ENCODE peak calls at places on chromosomes 3 and 15, in nine cellular contexts. G is right cardiac atrium; Y is CD8-positive, alpha-beta memory T cell; C is aorta; E is pancreas; L is hepatocyte; X is naive thymus-derived CD4-positive, alpha-beta T cell; R is heart left ventricle; O is Karpas-422. S is an unnamed sample.

GRCh38 chr15:32919749-32920414 is 202.1 kb downstream of the GREM1 start:
- DNase-seq in G (no peak), Y (no peak), C (no peak), E (no peak), L (no peak), X (no peak), R (no peak), O (no peak), S (no peak)

GRCh38 chr3:133868166-133868565 is 27.5 kb downstream of the RAB6B start:
- DNase-seq in G (no peak), Y (no peak), C (peak; percentile 16), E (peak; percentile 43), L (no peak), X (no peak), R (no peak), O (no peak), S (no peak)

GRCh38 chr15:33963831-33964664 is 4.2 kb upstream of the CHRM5 start:
- DNase-seq in G (no peak), Y (no peak), C (no peak), E (no peak), L (peak; percentile 35), X (no peak), R (no peak), O (peak; percentile 73), S (no peak)

GRCh38 chr3:119322523-119323400 is 28.6 kb downstream of the ARHGAP31 start:
- DNase-seq in G (peak; percentile 96), Y (peak; percentile 81), C (peak; percentile 96), E (peak; percentile 84), L (peak; percentile 92), X (peak; percentile 81), R (peak; percentile 94), O (peak; percentile 91), S (peak; percentile 90)

GRCh38 chr3:77041156-77041696 is 1.3 kb downstream of the ROBO2 start:
- DNase-seq in G (no peak), Y (no peak), C (no peak), E (no peak), L (peak; percentile 8), X (no peak), R (no peak), O (no peak), S (no peak)

GRCh38 chr3:113828605-113829004 is 10.0 kb upstream of the GRAMD1C start:
- DNase-seq in G (no peak), Y (no peak), C (no peak), E (no peak), L (no peak), X (no peak), R (no peak), O (no peak), S (no peak)

GRCh38 chr3:15979490-15979889 is 181.7 kb upstream of the ANKRD28 start:
- DNase-seq in G (no peak), Y (no peak), C (no peak), E (no peak), L (no peak), X (no peak), R (no peak), O (no peak), S (no peak)

GRCh38 chr3:16670191-16670590 is 65.0 kb upstream of the DAZL start:
- DNase-seq in G (no peak), Y (no peak), C (no peak), E (no peak), L (no peak), X (no peak), R (no peak), O (no peak), S (no peak)

GRCh38 chr3:96259-96658 is 100.3 kb upstream of the CHL1 start:
- DNase-seq in G (no peak), Y (no peak), C (no peak), E (no peak), L (no peak), X (no peak), R (no peak), O (no peak), S (no peak)

GRCh38 chr15:48680841-48681240 is 35.3 kb upstream of the FBN1 start:
- DNase-seq in G (no peak), Y (no peak), C (no peak), E (no peak), L (no peak), X (no peak), R (no peak), O (no peak), S (no peak)

GRCh38 chr3:49813497-49814174 is at the start of gene UBA7:
- DNase-seq in G (peak; percentile 74), Y (peak; percentile 51), C (peak; percentile 72), E (no peak), L (peak; percentile 55), X (peak; percentile 54), R (peak; percentile 61), O (no peak), S (peak; percentile 65)

GRCh38 chr3:47342156-47342555 is 38.7 kb upstream of the PTPN23 start:
- DNase-seq in G (no peak), Y (no peak), C (no peak), E (no peak), L (no peak), X (no peak), R (no peak), O (no peak), S (no peak)

GRCh38 chr3:43998374-43998840 is 243.3 kb upstream of the TOPAZ1 start:
- DNase-seq in G (no peak), Y (no peak), C (no peak), E (no peak), L (peak; percentile 12), X (no peak), R (no peak), O (peak; percentile 68), S (no peak)

GRCh38 chr3:101803152-101803782 is 24.3 kb downstream of the NXPE3 start:
- DNase-seq in G (no peak), Y (peak; percentile 66), C (no peak), E (no peak), L (peak; percentile 90), X (peak; percentile 73), R (no peak), O (peak; percentile 90), S (no peak)

GRCh38 chr3:53495518-53496501 is 1.4 kb downstream of the CACNA1D start:
- DNase-seq in G (peak; percentile 60), Y (no peak), C (no peak), E (peak; percentile 34), L (peak; percentile 42), X (no peak), R (no peak), O (no peak), S (no peak)

GRCh38 chr3:122263058-122263457 is 62.0 kb upstream of the CSTA start:
- DNase-seq in G (no peak), Y (no peak), C (no peak), E (no peak), L (no peak), X (no peak), R (no peak), O (no peak), S (no peak)

GRCh38 chr15:59251001-59251845 is 44.6 kb downstream of the LDHAL6B start:
- DNase-seq in G (no peak), Y (no peak), C (no peak), E (no peak), L (no peak), X (no peak), R (no peak), O (peak; percentile 86), S (no peak)

DNA sequence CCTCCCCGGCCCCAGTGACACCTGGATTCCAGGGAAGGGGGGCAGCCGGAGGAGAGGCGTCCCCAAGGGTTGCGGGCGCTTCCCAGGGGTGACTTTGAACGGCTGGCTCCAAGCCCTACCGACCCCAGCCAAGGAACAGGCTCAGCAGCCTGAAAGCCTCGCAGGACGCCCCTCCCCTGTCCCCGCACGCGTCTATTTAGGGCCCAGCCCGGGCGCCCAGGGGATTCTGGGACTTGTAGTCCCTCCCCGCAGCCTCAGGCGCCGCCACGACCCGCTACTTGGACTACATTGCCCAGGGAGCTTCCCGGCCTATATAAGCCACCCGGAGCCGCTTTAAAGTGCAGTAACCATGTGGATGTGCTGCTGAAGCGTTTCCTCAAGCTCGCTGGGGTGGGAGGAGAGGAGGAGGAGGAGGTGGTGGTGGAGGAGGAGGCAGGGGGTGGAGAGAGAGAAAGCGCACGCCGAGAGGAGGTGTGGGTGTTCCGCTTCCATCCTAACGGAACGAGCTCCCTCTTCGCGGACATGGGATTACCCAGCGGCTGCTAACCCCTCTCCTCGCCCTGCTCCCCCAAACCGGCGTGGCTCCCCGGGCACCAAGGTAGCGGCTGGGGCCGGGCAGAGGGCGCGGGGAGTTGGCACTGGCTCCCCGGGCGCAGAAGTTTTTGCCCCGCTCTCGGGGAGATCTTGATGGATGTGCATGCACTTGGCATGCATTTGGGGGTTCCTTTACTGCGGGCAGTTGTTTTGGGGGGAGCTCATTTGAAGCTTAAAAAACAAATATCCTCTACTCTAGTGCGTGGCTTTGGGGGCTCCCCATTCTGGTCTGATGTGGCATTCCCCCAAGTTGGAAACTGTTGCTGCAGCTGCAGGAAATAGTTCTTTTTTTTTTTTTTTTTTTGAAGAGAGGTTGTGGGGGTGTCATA is at the start of gene ITPR1:
- DNase-seq in G (peak; percentile 99), Y (peak; percentile 97), C (peak; percentile 100), E (peak; percentile 98), L (peak; percentile 99), X (peak; percentile 99), R (peak; percentile 99), O (peak; percentile 99), S (peak; percentile 100)
- H3K27ac ChIP-seq in G (peak within 1 kb of the TSS; percentile 72), Y (peak within 1 kb of the TSS; percentile 79), C (peak within 1 kb of the TSS; percentile 73), E (peak within 1 kb of the TSS; percentile 67), L (peak within 1 kb of the TSS; percentile 86), X (peak within 1 kb of the TSS; percentile 89), R (peak within 1 kb of the TSS; percentile 79), O (no peak within 1 kb of the TSS), S (peak within 1 kb of the TSS; percentile 92)

DNA sequence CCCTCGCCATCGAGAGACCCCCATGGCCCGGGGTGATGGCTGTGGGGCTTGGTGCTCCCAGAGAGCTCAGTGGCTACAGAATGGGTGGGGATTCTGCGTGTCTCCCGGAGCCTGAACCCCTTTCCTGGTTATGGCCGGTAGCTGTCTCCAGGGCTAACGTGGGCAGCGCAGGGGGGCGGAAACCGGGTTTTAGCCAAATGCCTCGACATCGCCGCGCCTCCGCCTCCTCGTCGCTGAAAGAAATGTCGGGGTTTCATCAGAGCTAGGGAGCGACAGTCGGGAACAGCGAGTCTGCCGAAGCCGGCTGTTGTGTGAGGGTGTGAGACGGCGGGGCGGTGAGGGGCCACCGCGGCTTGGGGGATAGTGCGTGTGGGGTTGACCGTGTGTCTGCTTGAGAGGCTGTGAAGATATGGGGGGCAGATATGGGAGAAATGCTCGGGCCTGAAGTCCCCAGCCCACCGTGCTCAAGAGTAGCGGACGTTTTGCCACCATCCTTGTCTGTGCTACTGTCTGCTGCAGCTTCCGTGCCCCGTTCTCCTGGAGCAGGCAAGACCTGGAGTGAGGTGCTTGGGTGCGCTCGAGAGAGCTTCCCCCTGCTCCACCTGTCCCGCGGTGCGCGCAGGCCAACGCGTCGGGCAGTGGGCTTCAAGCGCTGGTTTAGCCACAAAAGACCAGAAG is 836 bp upstream of the ISLR2 start:
- DNase-seq in G (no peak), Y (no peak), C (no peak), E (no peak), L (no peak), X (no peak), R (no peak), O (no peak), S (no peak)
- H3K4me3 ChIP-seq in G (peak overlapping the region; percentile 22), Y (no peak overlapping the region), C (no peak overlapping the region), E (no peak overlapping the region), L (no peak overlapping the region), X (no peak overlapping the region), R (peak overlapping the region; percentile 13), O (no peak overlapping the region), S (peak overlapping the region; percentile 36)

GRCh38 chr3:196969660-196970546 is 1.3 kb upstream of the PIGZ start:
- DNase-seq in G (peak; percentile 87), Y (peak; percentile 64), C (peak; percentile 74), E (peak; percentile 65), L (peak; percentile 86), X (peak; percentile 65), R (peak; percentile 58), O (peak; percentile 93), S (no peak)
- H3K27ac ChIP-seq in G (no peak overlapping the region), Y (peak overlapping the region; percentile 51), C (no peak overlapping the region), E (no peak overlapping the region), L (peak overlapping the region; percentile 89), X (no peak overlapping the region), R (peak overlapping the region; percentile 65), O (no peak overlapping the region), S (peak overlapping the region; percentile 82)

GRCh38 chr15:83897037-83897436 is 243.1 kb downstream of the ADAMTSL3 start:
- DNase-seq in G (no peak), Y (no peak), C (no peak), E (no peak), L (no peak), X (no peak), R (no peak), O (no peak), S (no peak)
- H3K4me3 ChIP-seq in G (no peak overlapping the region), Y (no peak overlapping the region), C (no peak overlapping the region), E (no peak overlapping the region), L (no peak overlapping the region), X (no peak overlapping the region), R (no peak overlapping the region), O (no peak overlapping the region), S (no peak overlapping the region)

S was measured in right atrium auricular region.